ENCODE peak calls at places on chromosomes 3 and 15, in seven cellular contexts. K, U, V, F, C, J and I are unnamed samples.

GRCh38 chr3:101574388-101575156 is 592 bp downstream of the PCNP start:
- DNase-seq in K (peak), U (peak), V (peak), F (no peak), C (peak), J (peak), I (peak)

GRCh38 chr3:71305246-71306206 is 278.0 kb downstream of the FOXP1 start:
- DNase-seq in K (peak), U (peak), V (peak), F (peak), C (no peak), J (peak), I (peak)

GRCh38 chr3:144663456-144664063 is 691.9 kb downstream of the DIPK2A start:
- DNase-seq in K (no peak), U (no peak), V (no peak), F (no peak), C (no peak), J (no peak), I (no peak)

GRCh38 chr15:51119120-51119519 is 24.4 kb upstream of the TNFAIP8L3 start:
- DNase-seq in K (no peak), U (peak), V (no peak), F (no peak), C (no peak), J (no peak), I (no peak)

GRCh38 chr3:8767667-8768363 is 1.6 kb downstream of the OXTR start:
- DNase-seq in K (no peak), U (peak), V (no peak), F (peak), C (peak), J (no peak), I (peak)

GRCh38 chr3:128539376-128539775 is 46.4 kb upstream of the GATA2 start:
- DNase-seq in K (no peak), U (no peak), V (no peak), F (no peak), C (no peak), J (no peak), I (no peak)

GRCh38 chr3:150503402-150504099 is 42.7 kb downstream of the SERP1 start:
- DNase-seq in K (no peak), U (peak), V (no peak), F (no peak), C (no peak), J (no peak), I (peak)

GRCh38 chr3:126607214-126607908 is 47.6 kb downstream of the TXNRD3 start:
- DNase-seq in K (peak), U (no peak), V (peak), F (no peak), C (no peak), J (no peak), I (no peak)

GRCh38 chr3:26438325-26438940 is 184.1 kb upstream of the LRRC3B start:
- DNase-seq in K (no peak), U (peak), V (no peak), F (no peak), C (no peak), J (no peak), I (no peak)

GRCh38 chr3:165770781-165771180 is 66.4 kb downstream of the BCHE start:
- DNase-seq in K (peak), U (no peak), V (no peak), F (no peak), C (no peak), J (no peak), I (no peak)

GRCh38 chr3:69850849-69851248 is 111.6 kb downstream of the MITF start:
- DNase-seq in K (no peak), U (no peak), V (no peak), F (no peak), C (no peak), J (no peak), I (no peak)

GRCh38 chr3:52446631-52447511 is 2.0 kb upstream of the SEMA3G start:
- DNase-seq in K (peak), U (peak), V (peak), F (peak), C (peak), J (peak), I (peak)

GRCh38 chr3:190385835-190386688 is 1.9 kb upstream of the CLDN16 start:
- DNase-seq in K (peak), U (no peak), V (peak), F (no peak), C (peak), J (no peak), I (no peak)

GRCh38 chr15:41659190-41659589 is 1.0 kb upstream of the MGA start:
- DNase-seq in K (no peak), U (no peak), V (no peak), F (no peak), C (no peak), J (no peak), I (no peak)
- H2BK5ac ChIP-seq in K (no peak), U (no peak), V (no peak), F (no peak), C (no peak), J (no peak), I (no peak)

DNA sequence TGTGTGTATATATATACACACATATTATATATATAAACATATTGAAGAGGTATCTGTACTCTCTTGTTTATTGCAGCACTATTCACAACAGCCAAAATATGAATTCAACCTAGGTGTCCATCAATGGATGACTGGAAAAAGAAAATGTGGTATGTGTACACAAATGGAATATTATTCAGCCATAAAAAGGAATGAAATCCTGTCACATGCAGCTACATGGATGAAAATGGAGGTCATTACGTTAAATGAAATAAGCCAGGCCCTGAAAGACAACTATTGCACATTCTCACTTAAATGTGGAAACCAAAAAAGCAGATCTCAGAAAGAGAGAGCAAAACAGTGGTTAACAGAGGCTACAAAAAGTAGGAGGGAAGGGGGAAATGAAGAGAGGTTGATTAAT is 49.5 kb downstream of the CEP70 start:
- DNase-seq in K (no peak), U (no peak), V (no peak), F (no peak), C (no peak), J (no peak), I (no peak)
- H2BK5ac ChIP-seq in K (no peak), U (no peak), V (no peak), F (no peak), C (no peak), J (no peak), I (no peak)

GRCh38 chr15:93167291-93167690 is 78.3 kb upstream of the RGMA start:
- DNase-seq in K (no peak), U (no peak), V (no peak), F (no peak), C (no peak), J (no peak), I (no peak)
- H2BK5ac ChIP-seq in K (no peak), U (no peak), V (no peak), F (no peak), C (no peak), J (no peak), I (no peak)

GRCh38 chr15:52994290-52994689 is 204.2 kb upstream of the ONECUT1 start:
- DNase-seq in K (no peak), U (no peak), V (no peak), F (no peak), C (no peak), J (no peak), I (no peak)

GRCh38 chr15:53000412-53000811 is 210.3 kb upstream of the ONECUT1 start:
- DNase-seq in K (no peak), U (no peak), V (no peak), F (no peak), C (no peak), J (no peak), I (no peak)

GRCh38 chr15:52997123-52997522 is 207.0 kb upstream of the ONECUT1 start:
- DNase-seq in K (no peak), U (no peak), V (no peak), F (no peak), C (no peak), J (no peak), I (no peak)
- H2BK5ac ChIP-seq in K (no peak), U (no peak), V (no peak), F (no peak), C (no peak), J (no peak), I (no peak)

GRCh38 chr15:89007989-89008388 is 80.3 kb upstream of the ABHD2 start:
- DNase-seq in K (no peak), U (no peak), V (no peak), F (no peak), C (no peak), J (no peak), I (no peak)
- H2BK5ac ChIP-seq in K (no peak), U (no peak), V (no peak), F (no peak), C (no peak), J (no peak), I (no peak)

GRCh38 chr3:171342783-171343420 is 117.3 kb downstream of the TNIK start:
- DNase-seq in K (no peak), U (no peak), V (no peak), F (no peak), C (no peak), J (no peak), I (no peak)
- H2BK5ac ChIP-seq in K (no peak), U (no peak), V (no peak), F (no peak), C (no peak), J (no peak), I (no peak)